ENCODE peak calls at places on chromosomes 6 and 20, in six cellular contexts. One of them, this sample, is unnamed.

GRCh38 chr6:64013061-64013410 is 377.4 kb downstream of the PHF3 start:
- DNase-seq in AG09309: no peak
- DNase-seq in AG04449: no peak
- DNase-seq in K562: no peak
- DNase-seq in endothelial cell of umbilical vein: no peak
- DNase-seq in fibroblast of mammary gland: no peak
- DNase-seq in this sample: no peak

GRCh38 chr6:29702519-29703103 is 20.6 kb upstream of the HLA-F start:
- DNase-seq in AG09309: no peak
- DNase-seq in AG04449: no peak
- DNase-seq in K562: peak; percentile 82
- DNase-seq in endothelial cell of umbilical vein: peak; percentile 48
- DNase-seq in fibroblast of mammary gland: peak; percentile 13
- DNase-seq in this sample: no peak

GRCh38 chr6:148203970-148204369 is 138.7 kb upstream of the SASH1 start:
- DNase-seq in AG09309: peak; percentile 52
- DNase-seq in AG04449: peak; percentile 77
- DNase-seq in K562: no peak
- DNase-seq in endothelial cell of umbilical vein: no peak
- DNase-seq in fibroblast of mammary gland: peak; percentile 72
- DNase-seq in this sample: no peak

GRCh38 chr6:54073487-54073886 is 37.8 kb upstream of the MLIP start:
- DNase-seq in AG09309: no peak
- DNase-seq in AG04449: no peak
- DNase-seq in K562: no peak
- DNase-seq in endothelial cell of umbilical vein: no peak
- DNase-seq in fibroblast of mammary gland: no peak
- DNase-seq in this sample: no peak

GRCh38 chr6:99341862-99342455 is 7.5 kb downstream of the FAXC start:
- DNase-seq in AG09309: no peak
- DNase-seq in AG04449: no peak
- DNase-seq in K562: no peak
- DNase-seq in endothelial cell of umbilical vein: no peak
- DNase-seq in fibroblast of mammary gland: no peak
- DNase-seq in this sample: no peak

GRCh38 chr20:56983813-56984212 is 282.6 kb downstream of the BMP7 start:
- DNase-seq in AG09309: no peak
- DNase-seq in AG04449: no peak
- DNase-seq in K562: no peak
- DNase-seq in endothelial cell of umbilical vein: no peak
- DNase-seq in fibroblast of mammary gland: no peak
- DNase-seq in this sample: no peak

GRCh38 chr6:38503032-38503784 is 136.5 kb downstream of the BTBD9 start:
- DNase-seq in AG09309: no peak
- DNase-seq in AG04449: no peak
- DNase-seq in K562: no peak
- DNase-seq in endothelial cell of umbilical vein: no peak
- DNase-seq in fibroblast of mammary gland: no peak
- DNase-seq in this sample: no peak

GRCh38 chr6:3194535-3195376 is 32.7 kb downstream of the TUBB2B start:
- DNase-seq in AG09309: no peak
- DNase-seq in AG04449: no peak
- DNase-seq in K562: no peak
- DNase-seq in endothelial cell of umbilical vein: peak; percentile 74
- DNase-seq in fibroblast of mammary gland: peak; percentile 11
- DNase-seq in this sample: no peak

GRCh38 chr6:43799671-43800623 is 29.9 kb downstream of the VEGFA start:
- DNase-seq in AG09309: no peak
- DNase-seq in AG04449: no peak
- DNase-seq in K562: no peak
- DNase-seq in endothelial cell of umbilical vein: no peak
- DNase-seq in fibroblast of mammary gland: no peak
- DNase-seq in this sample: no peak

GRCh38 chr20:19269737-19270325 is 57.4 kb downstream of the SLC24A3 start:
- DNase-seq in AG09309: peak; percentile 23
- DNase-seq in AG04449: no peak
- DNase-seq in K562: no peak
- DNase-seq in endothelial cell of umbilical vein: no peak
- DNase-seq in fibroblast of mammary gland: peak; percentile 57
- DNase-seq in this sample: peak; percentile 19

GRCh38 chr6:103680116-103680515 is 1179.6 kb downstream of the HACE1 start:
- DNase-seq in AG09309: no peak
- DNase-seq in AG04449: no peak
- DNase-seq in K562: no peak
- DNase-seq in endothelial cell of umbilical vein: no peak
- DNase-seq in fibroblast of mammary gland: no peak
- DNase-seq in this sample: no peak

GRCh38 chr20:44009679-44009992 is 95.0 kb downstream of the TOX2 start:
- DNase-seq in AG09309: no peak
- DNase-seq in AG04449: no peak
- DNase-seq in K562: no peak
- DNase-seq in endothelial cell of umbilical vein: no peak
- DNase-seq in fibroblast of mammary gland: no peak
- DNase-seq in this sample: no peak

GRCh38 chr20:4490595-4491280 is 231.0 kb upstream of the PRND start:
- DNase-seq in AG09309: no peak
- DNase-seq in AG04449: no peak
- DNase-seq in K562: no peak
- DNase-seq in endothelial cell of umbilical vein: no peak
- DNase-seq in fibroblast of mammary gland: peak; percentile 47
- DNase-seq in this sample: no peak

GRCh38 chr6:137878070-137878809 is 11.2 kb downstream of the TNFAIP3 start:
- DNase-seq in AG09309: no peak
- DNase-seq in AG04449: no peak
- DNase-seq in K562: no peak
- DNase-seq in endothelial cell of umbilical vein: no peak
- DNase-seq in fibroblast of mammary gland: no peak
- DNase-seq in this sample: no peak

GRCh38 chr6:6811151-6812002 is 222.9 kb downstream of the LY86 start:
- DNase-seq in AG09309: peak; percentile 11
- DNase-seq in AG04449: no peak
- DNase-seq in K562: no peak
- DNase-seq in endothelial cell of umbilical vein: peak; percentile 91
- DNase-seq in fibroblast of mammary gland: peak; percentile 75
- DNase-seq in this sample: no peak

GRCh38 chr6:41644297-41644879 is 6.1 kb downstream of the MDFI start:
- DNase-seq in AG09309: no peak
- DNase-seq in AG04449: no peak
- DNase-seq in K562: no peak
- DNase-seq in endothelial cell of umbilical vein: no peak
- DNase-seq in fibroblast of mammary gland: no peak
- DNase-seq in this sample: no peak

GRCh38 chr6:15882345-15882744 is 219.5 kb upstream of the DTNBP1 start:
- DNase-seq in AG09309: no peak
- DNase-seq in AG04449: no peak
- DNase-seq in K562: no peak
- DNase-seq in endothelial cell of umbilical vein: no peak
- DNase-seq in fibroblast of mammary gland: no peak
- DNase-seq in this sample: no peak

GRCh38 chr20:57179265-57179664 is 87.2 kb downstream of the BMP7 start:
- DNase-seq in AG09309: no peak
- DNase-seq in AG04449: no peak
- DNase-seq in K562: no peak
- DNase-seq in endothelial cell of umbilical vein: no peak
- DNase-seq in fibroblast of mammary gland: peak; percentile 42
- DNase-seq in this sample: no peak

GRCh38 chr20:1277529-1278322 is 11.6 kb downstream of the SNPH start:
- DNase-seq in AG09309: no peak
- DNase-seq in AG04449: no peak
- DNase-seq in K562: no peak
- DNase-seq in endothelial cell of umbilical vein: no peak
- DNase-seq in fibroblast of mammary gland: no peak
- DNase-seq in this sample: no peak

GRCh38 chr6:5569491-5569890 is 308.2 kb downstream of the FARS2 start:
- DNase-seq in AG09309: no peak
- DNase-seq in AG04449: no peak
- DNase-seq in K562: no peak
- DNase-seq in endothelial cell of umbilical vein: no peak
- DNase-seq in fibroblast of mammary gland: peak; percentile 62
- DNase-seq in this sample: no peak

GRCh38 chr6:109820706-109821350 is 129.7 kb downstream of the FIG4 start:
- DNase-seq in AG09309: no peak
- DNase-seq in AG04449: no peak
- DNase-seq in K562: no peak
- DNase-seq in endothelial cell of umbilical vein: no peak
- DNase-seq in fibroblast of mammary gland: no peak
- DNase-seq in this sample: no peak

GRCh38 chr20:5989539-5989938 is 39.1 kb downstream of the MCM8 start:
- DNase-seq in AG09309: no peak
- DNase-seq in AG04449: no peak
- DNase-seq in K562: no peak
- DNase-seq in endothelial cell of umbilical vein: no peak
- DNase-seq in fibroblast of mammary gland: no peak
- DNase-seq in this sample: no peak

GRCh38 chr20:60138263-60139127 is 180.3 kb downstream of the CDH26 start:
- DNase-seq in AG09309: peak; percentile 24
- DNase-seq in AG04449: no peak
- DNase-seq in K562: peak; percentile 16
- DNase-seq in endothelial cell of umbilical vein: no peak
- DNase-seq in fibroblast of mammary gland: no peak
- DNase-seq in this sample: no peak

GRCh38 chr20:41669708-41670263 is 51.6 kb upstream of the CHD6 start:
- DNase-seq in AG09309: no peak
- DNase-seq in AG04449: no peak
- DNase-seq in K562: peak; percentile 84
- DNase-seq in endothelial cell of umbilical vein: no peak
- DNase-seq in fibroblast of mammary gland: no peak
- DNase-seq in this sample: no peak

GRCh38 chr6:14709066-14709670 is 536.7 kb upstream of the JARID2 start:
- DNase-seq in AG09309: no peak
- DNase-seq in AG04449: no peak
- DNase-seq in K562: no peak
- DNase-seq in endothelial cell of umbilical vein: no peak
- DNase-seq in fibroblast of mammary gland: no peak
- DNase-seq in this sample: no peak

GRCh38 chr6:104396077-104396476 is 463.6 kb downstream of the HACE1 start:
- DNase-seq in AG09309: no peak
- DNase-seq in AG04449: no peak
- DNase-seq in K562: no peak
- DNase-seq in endothelial cell of umbilical vein: no peak
- DNase-seq in fibroblast of mammary gland: no peak
- DNase-seq in this sample: no peak

GRCh38 chr6:32815996-32816395 is 806 bp downstream of the HLA-DOB start:
- DNase-seq in AG09309: no peak
- DNase-seq in AG04449: no peak
- DNase-seq in K562: no peak
- DNase-seq in endothelial cell of umbilical vein: no peak
- DNase-seq in fibroblast of mammary gland: no peak
- DNase-seq in this sample: no peak

GRCh38 chr20:36974660-36975059 is 23.2 kb upstream of the SAMHD1 start:
- DNase-seq in AG09309: no peak
- DNase-seq in AG04449: no peak
- DNase-seq in K562: no peak
- DNase-seq in endothelial cell of umbilical vein: no peak
- DNase-seq in fibroblast of mammary gland: no peak
- DNase-seq in this sample: no peak

GRCh38 chr20:57390604-57391438 is at the start of gene RBM38:
- DNase-seq in AG09309: no peak
- DNase-seq in AG04449: no peak
- DNase-seq in K562: peak; percentile 96
- DNase-seq in endothelial cell of umbilical vein: peak; percentile 56
- DNase-seq in fibroblast of mammary gland: peak; percentile 44
- DNase-seq in this sample: no peak

GRCh38 chr20:29756664-29757063 is 1500.8 kb upstream of the DEFB115 start:
- DNase-seq in AG09309: no peak
- DNase-seq in AG04449: no peak
- DNase-seq in K562: no peak
- DNase-seq in endothelial cell of umbilical vein: no peak
- DNase-seq in fibroblast of mammary gland: no peak
- DNase-seq in this sample: no peak

GRCh38 chr6:36035240-36035639 is 7.6 kb downstream of the MAPK14 start:
- DNase-seq in AG09309: no peak
- DNase-seq in AG04449: no peak
- DNase-seq in K562: no peak
- DNase-seq in endothelial cell of umbilical vein: no peak
- DNase-seq in fibroblast of mammary gland: peak; percentile 17
- DNase-seq in this sample: no peak
- TF ChIP-seq CTCF in AG09309: no peak
- TF ChIP-seq CTCF in AG04449: no peak
- TF ChIP-seq CTCF in K562: no peak
- TF ChIP-seq CTCF in endothelial cell of umbilical vein: no peak
- TF ChIP-seq CTCF in fibroblast of mammary gland: no peak
- TF ChIP-seq CTCF in this sample: no peak

GRCh38 chr6:46356543-46356942 is 134.7 kb downstream of the RCAN2 start:
- DNase-seq in AG09309: no peak
- DNase-seq in AG04449: no peak
- DNase-seq in K562: no peak
- DNase-seq in endothelial cell of umbilical vein: no peak
- DNase-seq in fibroblast of mammary gland: no peak
- DNase-seq in this sample: no peak
- TF ChIP-seq CTCF in AG09309: no peak
- TF ChIP-seq CTCF in AG04449: no peak
- TF ChIP-seq CTCF in K562: no peak
- TF ChIP-seq CTCF in endothelial cell of umbilical vein: no peak
- TF ChIP-seq CTCF in fibroblast of mammary gland: no peak
- TF ChIP-seq CTCF in this sample: no peak

DNA sequence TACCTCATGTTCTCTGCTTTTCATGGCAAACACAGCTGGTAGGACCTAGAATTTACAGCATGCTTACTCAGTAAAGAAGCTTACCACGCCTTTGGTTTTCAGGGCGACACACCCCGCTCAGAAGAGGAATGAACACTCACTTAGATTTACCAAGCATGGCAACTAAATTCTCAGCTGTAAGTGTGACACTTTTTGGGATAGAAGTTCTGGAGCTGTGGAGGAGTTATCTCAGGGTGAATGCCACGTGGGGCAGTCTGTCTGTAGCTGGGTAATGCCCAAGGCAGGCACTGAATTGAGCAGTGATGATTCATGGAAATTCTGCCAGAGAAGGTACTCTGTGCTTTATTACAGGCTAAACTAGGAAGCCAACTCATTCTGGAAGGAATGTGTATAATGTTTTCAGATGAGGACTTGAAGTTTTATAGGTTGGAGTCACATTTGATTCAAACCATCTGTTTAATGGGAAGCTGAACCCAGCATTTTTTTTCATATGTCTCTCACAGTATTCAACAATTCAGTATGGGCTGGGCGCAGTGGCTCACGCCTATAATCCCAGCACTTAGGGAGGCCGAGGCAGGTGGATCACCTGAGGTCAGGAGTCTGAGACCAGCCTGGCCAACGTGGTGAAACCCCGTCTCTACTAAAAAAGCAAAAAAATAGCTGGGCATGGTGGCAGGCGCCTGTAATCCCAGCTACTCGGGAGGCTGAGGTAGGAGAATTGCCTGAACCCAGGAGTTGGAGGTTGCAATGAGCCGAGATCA is 3.5 kb upstream of the PRIM2 start:
- DNase-seq in AG09309: peak; percentile 100
- DNase-seq in AG04449: peak; percentile 99
- DNase-seq in K562: no peak
- DNase-seq in endothelial cell of umbilical vein: peak; percentile 88
- DNase-seq in fibroblast of mammary gland: peak; percentile 99
- DNase-seq in this sample: peak; percentile 94
- TF ChIP-seq CTCF in AG09309: no peak
- TF ChIP-seq CTCF in AG04449: no peak
- TF ChIP-seq CTCF in K562: peak; percentile 10
- TF ChIP-seq CTCF in endothelial cell of umbilical vein: no peak
- TF ChIP-seq CTCF in fibroblast of mammary gland: no peak
- TF ChIP-seq CTCF in this sample: no peak

GRCh38 chr6:116764557-116764960 is 960 bp downstream of the FAM162B start:
- DNase-seq in AG09309: no peak
- DNase-seq in AG04449: no peak
- DNase-seq in K562: no peak
- DNase-seq in endothelial cell of umbilical vein: no peak
- DNase-seq in fibroblast of mammary gland: no peak
- DNase-seq in this sample: no peak
- TF ChIP-seq CTCF in AG09309: no peak
- TF ChIP-seq CTCF in AG04449: no peak
- TF ChIP-seq CTCF in K562: no peak
- TF ChIP-seq CTCF in endothelial cell of umbilical vein: no peak
- TF ChIP-seq CTCF in fibroblast of mammary gland: no peak
- TF ChIP-seq CTCF in this sample: no peak